ENCODE peak calls at places on chromosome X, in ten cellular contexts. I is cardiac muscle cell; S is BJ; F is HS-27A; W is epithelial cell of esophagus; X is GM04504; K is T-helper 1 cell; D is stimulated activated CD4-positive, alpha-beta T cell treated with anti-CD3 and anti-CD28 coated beads, Interleukin-4, amount 100 ng/mL, for 24 hours; J is T-helper 2 cell; H is nucleus accumbens. T is an unnamed sample.

GRCh38 chrX:134661295-134661694 is 3.0 kb upstream of the PLAC1 start:
- DNase-seq in D (no peak), H (no peak), X (no peak), W (no peak), I (no peak), S (no peak), F (no peak), K (no peak), J (no peak), T (no peak)

GRCh38 chrX:129748265-129748664 is 9.5 kb downstream of the XPNPEP2 start:
- DNase-seq in K (no peak), X (peak), W (peak), J (no peak), H (no peak), I (no peak), F (no peak), S (peak), D (no peak), T (no peak)

GRCh38 chrX:22952011-22952410 is 47.7 kb upstream of the DDX53 start:
- DNase-seq in K (no peak), S (no peak), X (no peak), H (no peak), J (no peak), I (peak), D (no peak), F (no peak), W (no peak), T (peak)

GRCh38 chrX:132094169-132094568 is 33.7 kb downstream of the FRMD7 start:
- DNase-seq in K (no peak), J (no peak), H (no peak), X (no peak), I (no peak), S (no peak), F (no peak), D (no peak), W (no peak), T (no peak)

GRCh38 chrX:17082831-17083230 is 136.4 kb downstream of the REPS2 start:
- DNase-seq in W (peak), I (no peak), J (no peak), D (no peak), H (no peak), K (no peak), S (no peak), X (no peak), F (peak), T (peak)

GRCh38 chrX:153878969-153879653 is 6.9 kb downstream of the L1CAM start:
- DNase-seq in D (peak), S (no peak), I (peak), F (no peak), K (no peak), J (no peak), H (no peak), W (no peak), X (no peak), T (no peak)

GRCh38 chrX:36913551-36913950 is 94.6 kb upstream of the FAM47C start:
- DNase-seq in I (no peak), H (no peak), F (no peak), S (no peak), K (no peak), D (no peak), X (no peak), W (no peak), J (no peak), T (no peak)

GRCh38 chrX:133654801-133655200 is 239.5 kb upstream of the GPC4 start:
- DNase-seq in J (no peak), W (peak), H (no peak), X (no peak), I (no peak), K (no peak), D (no peak), F (no peak), S (no peak), T (no peak)

GRCh38 chrX:74297766-74298165 is 6.2 kb upstream of the ZCCHC13 start:
- DNase-seq in H (no peak), K (peak), X (no peak), I (no peak), F (no peak), W (peak), S (no peak), D (no peak), J (no peak), T (no peak)

GRCh38 chrX:44025611-44026010 is 52.4 kb upstream of the NDP start:
- DNase-seq in I (no peak), F (no peak), X (no peak), H (no peak), D (no peak), W (peak), S (no peak), J (no peak), K (no peak), T (no peak)

GRCh38 chrX:45715787-45716186 is 515.1 kb upstream of the DIPK2B start:
- DNase-seq in H (no peak), J (no peak), I (no peak), D (no peak), S (no peak), F (no peak), X (peak), K (no peak), W (no peak), T (no peak)

GRCh38 chrX:70044541-70045245 is 5.0 kb downstream of the AWAT2 start:
- DNase-seq in J (no peak), D (no peak), F (no peak), I (no peak), X (no peak), H (no peak), K (no peak), W (peak), S (no peak), T (no peak)

T was measured in RPMI8226.